ENCODE peak calls at places on chromosome 20, in five cellular contexts. P is HepG2, A is SK-N-SH, L is K562, U is GM12878. J is an unnamed sample.

GRCh38 chr20:8757146-8757545 is 311.7 kb upstream of the PLCB4 start:
- DNase-seq in A (no peak), P (no peak), L (no peak), U (no peak), J (peak; percentile 85)

GRCh38 chr20:38968090-38968489 is 5.9 kb downstream of the DHX35 start:
- DNase-seq in A (no peak), L (no peak), P (no peak), U (no peak), J (no peak)

GRCh38 chr20:57287007-57287810 is 20.8 kb upstream of the BMP7 start:
- DNase-seq in P (no peak), L (no peak), A (no peak), U (no peak), J (no peak)

GRCh38 chr20:48295445-48295903 is 510.2 kb upstream of the SULF2 start:
- DNase-seq in A (no peak), L (no peak), P (peak; percentile 94), U (no peak), J (peak; percentile 94)

GRCh38 chr20:58693226-58694006 is 816 bp downstream of the NPEPL1 start:
- DNase-seq in P (no peak), L (no peak), U (no peak), A (no peak), J (no peak)

GRCh38 chr20:32448306-32449056 is 90.3 kb downstream of the ASXL1 start:
- DNase-seq in P (no peak), L (no peak), U (no peak), A (no peak), J (no peak)

GRCh38 chr20:41047975-41048305 is 19.3 kb downstream of the TOP1 start:
- DNase-seq in A (no peak), L (no peak), U (no peak), P (no peak), J (no peak)

GRCh38 chr20:37901667-37902503 is 1.0 kb upstream of the VSTM2L start:
- DNase-seq in A (peak; percentile 86), L (peak; percentile 84), P (peak; percentile 61), U (no peak), J (peak; percentile 60)

GRCh38 chr20:846894-847278 is 13.4 kb downstream of the FAM110A start:
- DNase-seq in U (no peak), A (no peak), L (no peak), P (no peak), J (no peak)

GRCh38 chr20:24955045-24955444 is 6.0 kb downstream of the CST7 start:
- DNase-seq in P (no peak), U (peak; percentile 64), A (no peak), L (no peak), J (no peak)

GRCh38 chr20:60139663-60140446 is 181.6 kb downstream of the CDH26 start:
- DNase-seq in L (no peak), U (no peak), A (no peak), P (no peak), J (no peak)

GRCh38 chr20:24470031-24470781 is 777 bp downstream of the SYNDIG1 start:
- DNase-seq in P (no peak), L (no peak), A (peak; percentile 33), U (no peak), J (no peak)

GRCh38 chr20:49480236-49480635 is 2.2 kb downstream of the KCNB1 start:
- DNase-seq in P (no peak), A (no peak), U (no peak), L (no peak), J (no peak)

GRCh38 chr20:49477200-49477599 is 5.3 kb downstream of the KCNB1 start:
- DNase-seq in U (no peak), A (peak; percentile 48), P (no peak), L (peak; percentile 36), J (no peak)

GRCh38 chr20:49478754-49479689 is 3.4 kb downstream of the KCNB1 start:
- DNase-seq in L (no peak), U (no peak), P (no peak), A (no peak), J (no peak)

GRCh38 chr20:49479785-49480184 is 2.7 kb downstream of the KCNB1 start:
- DNase-seq in L (no peak), P (peak; percentile 76), A (no peak), U (no peak), J (no peak)

GRCh38 chr20:49478266-49478665 is 4.2 kb downstream of the KCNB1 start:
- DNase-seq in U (no peak), A (no peak), P (no peak), L (no peak), J (no peak)
- TF ChIP-seq MXI1 in U (no peak), A (no peak), P (no peak), L (no peak), J (no peak)

GRCh38 chr20:35618372-35619131 is 2.9 kb downstream of the SPAG4 start:
- DNase-seq in A (peak; percentile 37), P (no peak), L (no peak), U (no peak), J (peak; percentile 23)
- TF ChIP-seq MXI1 in A (no peak), P (no peak), L (no peak), U (no peak), J (no peak)

GRCh38 chr20:63574156-63574828 is at the start of gene HELZ2:
- DNase-seq in A (peak; percentile 90), L (peak; percentile 83), P (peak; percentile 53), U (no peak), J (peak; percentile 44)
- TF ChIP-seq MXI1 in A (no peak), L (no peak), P (no peak), U (no peak), J (no peak)

GRCh38 chr20:18287915-18288747 is at the start of gene ZNF133:
- DNase-seq in L (peak; percentile 86), U (peak; percentile 78), A (peak; percentile 93), P (peak; percentile 96), J (peak; percentile 89)

GRCh38 chr20:18284805-18285533 is 3.4 kb upstream of the ZNF133 start:
- DNase-seq in U (no peak), L (no peak), P (no peak), A (no peak), J (peak; percentile 4)

GRCh38 chr20:18287546-18287914 is 797 bp upstream of the ZNF133 start:
- DNase-seq in L (no peak), U (no peak), P (no peak), A (peak; percentile 34), J (no peak)

GRCh38 chr20:18288748-18289705 is 700 bp downstream of the ZNF133 start:
- DNase-seq in A (peak; percentile 37), L (peak; percentile 8), U (no peak), P (peak; percentile 42), J (peak; percentile 17)
- TF ChIP-seq MXI1 in A (no peak), L (no peak), U (no peak), P (no peak), J (no peak)

J was measured in IMR-90.